ENCODE peak calls at places on chromosomes 3 and 15, in seven cellular contexts. Q, O, B, E, K, Z and J are unnamed samples.

GRCh38 chr3:126714296-126714900 is 10.4 kb downstream of the CHCHD6 start:
- DNase-seq in E (no peak), B (no peak), Q (no peak), O (no peak), Z (no peak), K (no peak), J (no peak)

GRCh38 chr15:47711654-47712053 is 5.7 kb upstream of the SEMA6D start:
- DNase-seq in E (no peak), K (no peak), Q (no peak), B (peak; percentile 50), Z (peak; percentile 51), O (no peak), J (no peak)

GRCh38 chr3:138296639-138297038 is 33.0 kb downstream of the NME9 start:
- DNase-seq in Z (no peak), K (no peak), E (no peak), Q (no peak), O (no peak), B (no peak), J (no peak)

GRCh38 chr15:42919308-42919707 is 1.3 kb downstream of the TTBK2 start:
- DNase-seq in Z (peak; percentile 35), B (no peak), Q (no peak), K (no peak), O (no peak), E (peak; percentile 6), J (no peak)

GRCh38 chr3:39592729-39593128 is 125.2 kb downstream of the MOBP start:
- DNase-seq in O (no peak), E (no peak), K (no peak), Z (no peak), B (no peak), Q (no peak), J (no peak)

GRCh38 chr15:90760661-90761232 is 43.6 kb downstream of the BLM start:
- DNase-seq in E (no peak), B (no peak), Q (no peak), Z (no peak), K (no peak), O (no peak), J (no peak)

GRCh38 chr3:182816181-182816580 is 22.9 kb downstream of the ATP11B start:
- DNase-seq in O (no peak), B (no peak), Q (no peak), E (no peak), Z (no peak), K (no peak), J (no peak)

GRCh38 chr15:69736161-69736560 is 283.5 kb downstream of the RPLP1 start:
- DNase-seq in O (no peak), E (no peak), K (no peak), B (no peak), Z (no peak), Q (no peak), J (no peak)

GRCh38 chr3:6861989-6862879 is 1.3 kb downstream of the GRM7 start:
- DNase-seq in B (peak; percentile 40), Z (no peak), Q (no peak), O (no peak), K (no peak), E (no peak), J (no peak)

GRCh38 chr3:115248274-115248673 is 101.2 kb upstream of the ZBTB20 start:
- DNase-seq in O (no peak), B (no peak), Z (peak; percentile 16), E (peak; percentile 73), Q (no peak), K (no peak), J (no peak)

GRCh38 chr15:31557899-31558298 is 231.3 kb downstream of the KLF13 start:
- DNase-seq in B (no peak), Z (no peak), Q (no peak), E (no peak), O (no peak), K (no peak), J (no peak)

GRCh38 chr15:31235298-31236183 is 91.1 kb upstream of the KLF13 start:
- DNase-seq in E (no peak), Q (peak; percentile 80), O (peak; percentile 82), B (no peak), K (no peak), Z (peak; percentile 18), J (peak; percentile 51)

GRCh38 chr3:133209871-133210550 is 171.8 kb downstream of the TMEM108 start:
- DNase-seq in B (peak; percentile 4), K (no peak), Q (no peak), O (no peak), E (peak; percentile 27), Z (peak; percentile 5), J (no peak)

GRCh38 chr3:82509106-82509842 is 747.8 kb upstream of the GBE1 start:
- DNase-seq in E (no peak), O (no peak), Z (no peak), B (no peak), K (no peak), Q (no peak), J (no peak)

GRCh38 chr3:161349529-161350278 is 21.6 kb downstream of the SPTSSB start:
- DNase-seq in Z (peak; percentile 88), E (peak; percentile 76), B (no peak), K (no peak), O (no peak), Q (no peak), J (no peak)

GRCh38 chr3:40437893-40438292 is 19.2 kb upstream of the RPL14 start:
- DNase-seq in B (no peak), E (no peak), O (no peak), Q (no peak), K (no peak), Z (no peak), J (no peak)

GRCh38 chr3:15261274-15261673 is 55.2 kb downstream of the CAPN7 start:
- DNase-seq in O (no peak), Q (no peak), K (no peak), Z (no peak), E (no peak), B (no peak), J (peak; percentile 40)

GRCh38 chr3:51311055-51311454 is 74.0 kb upstream of the MANF start:
- DNase-seq in Z (peak; percentile 57), Q (no peak), B (peak; percentile 34), O (no peak), E (peak; percentile 33), K (no peak), J (no peak)

GRCh38 chr3:124774305-124774673 is 44.0 kb downstream of the UMPS start:
- DNase-seq in E (peak; percentile 66), Q (peak; percentile 44), O (peak; percentile 50), K (no peak), Z (peak; percentile 75), B (peak; percentile 70), J (peak; percentile 32)

GRCh38 chr15:38696120-38696727 is 131.6 kb upstream of the RASGRP1 start:
- DNase-seq in E (peak; percentile 63), O (no peak), Q (no peak), B (no peak), K (peak; percentile 53), Z (no peak), J (peak; percentile 2)

GRCh38 chr3:16369885-16370284 is 104.9 kb downstream of the OXNAD1 start:
- DNase-seq in K (no peak), E (no peak), Q (no peak), B (peak; percentile 68), Z (no peak), O (no peak), J (peak; percentile 45)

GRCh38 chr15:70351391-70351790 is 253.7 kb upstream of the TLE3 start:
- DNase-seq in Q (no peak), B (no peak), O (no peak), Z (no peak), E (no peak), K (no peak), J (no peak)

DNA sequence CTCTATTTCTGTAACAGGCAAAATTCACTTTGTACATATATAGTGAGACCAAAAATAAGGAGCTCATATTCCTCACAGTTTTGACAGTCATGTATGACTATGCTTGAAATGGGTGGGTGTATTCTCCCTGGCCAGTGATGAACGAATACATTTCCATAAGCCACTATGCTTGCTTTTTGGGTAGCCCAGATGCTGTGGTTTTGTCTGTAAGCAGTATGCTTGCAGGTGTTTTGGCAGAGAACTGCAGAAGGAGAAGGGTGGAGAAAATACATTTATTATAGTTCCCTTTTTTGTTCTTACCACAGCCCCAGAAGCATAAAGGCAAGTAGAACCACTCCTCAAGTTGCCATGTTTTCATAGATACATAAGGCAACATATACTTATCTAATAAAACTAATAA is 131.2 kb downstream of the RBMS3 start:
- DNase-seq in B (no peak), K (no peak), O (no peak), Z (no peak), E (peak; percentile 45), Q (no peak), J (no peak)
- H3K4me1 ChIP-seq in B (peaks cover 3% of the 10 kb centered on the region), K (no peaks in the 10 kb centered on the region), O (peaks cover 80% of the 10 kb centered on the region), Z (peaks cover 41% of the 10 kb centered on the region), E (peaks cover under 1% of the 10 kb centered on the region), Q (peaks cover 49% of the 10 kb centered on the region), J (peaks cover 2% of the 10 kb centered on the region)

GRCh38 chr3:64150527-64151238 is 74.6 kb downstream of the PRICKLE2 start:
- DNase-seq in B (no peak), K (peak; percentile 83), O (peak; percentile 63), Q (peak; percentile 62), E (peak; percentile 99), Z (peak; percentile 95), J (peak; percentile 86)

GRCh38 chr3:64149886-64150285 is 75.4 kb downstream of the PRICKLE2 start:
- DNase-seq in B (no peak), K (no peak), Z (no peak), Q (peak; percentile 34), E (no peak), O (no peak), J (no peak)

GRCh38 chr3:64152676-64153466 is 72.4 kb downstream of the PRICKLE2 start:
- DNase-seq in B (no peak), Q (no peak), K (no peak), E (no peak), O (no peak), Z (no peak), J (no peak)

GRCh38 chr3:64152100-64152499 is 73.2 kb downstream of the PRICKLE2 start:
- DNase-seq in Q (no peak), O (no peak), E (peak; percentile 89), K (no peak), Z (peak; percentile 45), B (no peak), J (peak; percentile 60)

GRCh38 chr3:64151335-64151871 is 73.9 kb downstream of the PRICKLE2 start:
- DNase-seq in E (no peak), O (no peak), Q (no peak), K (no peak), B (no peak), Z (peak; percentile 62), J (peak; percentile 39)
- H3K4me1 ChIP-seq in E (peaks cover 18% of the 10 kb centered on the region), O (peaks cover 38% of the 10 kb centered on the region), Q (peaks cover 20% of the 10 kb centered on the region), K (peaks cover 27% of the 10 kb centered on the region), B (peaks cover 17% of the 10 kb centered on the region), Z (peaks cover 26% of the 10 kb centered on the region), J (peaks cover 35% of the 10 kb centered on the region)

GRCh38 chr15:99414755-99415731 is 150.7 kb upstream of the MEF2A start:
- DNase-seq in B (peak; percentile 1), K (peak; percentile 34), O (no peak), Z (no peak), E (no peak), Q (no peak), J (no peak)
- H3K4me1 ChIP-seq in B (no peaks in the 10 kb centered on the region), K (no peaks in the 10 kb centered on the region), O (peaks cover 4% of the 10 kb centered on the region), Z (no peaks in the 10 kb centered on the region), E (no peaks in the 10 kb centered on the region), Q (peaks cover 4% of the 10 kb centered on the region), J (no peaks in the 10 kb centered on the region)

DNA sequence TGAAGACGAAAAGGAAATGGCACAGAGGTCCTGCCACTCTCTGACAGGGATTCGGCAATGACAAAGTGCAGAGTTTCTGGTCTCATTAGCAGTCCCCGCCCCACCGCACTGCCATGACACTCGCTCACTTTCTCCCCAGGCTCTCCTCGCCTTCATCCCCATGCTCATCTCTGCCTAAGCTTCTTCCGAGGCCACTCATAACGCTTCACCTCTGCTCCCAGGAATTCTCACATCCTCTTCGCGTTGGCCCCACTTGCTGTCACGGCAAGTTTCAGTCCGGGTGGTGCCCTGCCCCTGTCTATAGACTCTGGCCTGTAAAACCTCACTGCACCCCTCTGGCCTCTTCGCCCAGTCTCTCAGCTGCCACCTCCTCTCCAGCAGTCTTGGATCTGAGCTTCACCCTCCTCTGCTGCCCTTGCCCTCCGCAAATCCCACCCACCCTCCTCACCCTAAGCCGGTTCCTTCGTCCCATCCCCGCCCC is 654 bp downstream of the RUBCN start:
- DNase-seq in Q (no peak), E (no peak), Z (peak; percentile 62), K (peak; percentile 65), O (no peak), B (peak; percentile 54), J (peak; percentile 4)
- H3K4me1 ChIP-seq in Q (peaks cover 15% of the 10 kb centered on the region), E (peaks cover 1% of the 10 kb centered on the region), Z (peaks cover 11% of the 10 kb centered on the region), K (peaks cover 9% of the 10 kb centered on the region), O (peaks cover 25% of the 10 kb centered on the region), B (peaks cover 5% of the 10 kb centered on the region), J (peaks cover 7% of the 10 kb centered on the region)